ENCODE peak calls at places on chromosomes 3 and 15, in seven cellular contexts. One of them, this sample, is unnamed.

GRCh38 chr15:61921093-61921492 is 139.2 kb downstream of the VPS13C start:
- DNase-seq in K562: no peak
- DNase-seq in heart left ventricle: no peak
- DNase-seq in esophagus squamous epithelium: no peak
- DNase-seq in A549: no peak
- DNase-seq in thyroid gland: no peak
- DNase-seq in right lobe of liver: no peak
- DNase-seq in this sample: no peak

GRCh38 chr3:143120716-143121239 is 1.2 kb downstream of the CHST2 start:
- DNase-seq in right lobe of liver: peak
- DNase-seq in K562: no peak
- DNase-seq in esophagus squamous epithelium: no peak
- DNase-seq in A549: peak
- DNase-seq in thyroid gland: peak
- DNase-seq in heart left ventricle: no peak
- DNase-seq in this sample: no peak

GRCh38 chr15:78056714-78057269 is 20.7 kb downstream of the TBC1D2B start:
- DNase-seq in heart left ventricle: peak
- DNase-seq in esophagus squamous epithelium: no peak
- DNase-seq in right lobe of liver: no peak
- DNase-seq in A549: no peak
- DNase-seq in thyroid gland: peak
- DNase-seq in K562: no peak
- DNase-seq in this sample: no peak

GRCh38 chr15:74170845-74171578 is 2.5 kb upstream of the ISLR start:
- DNase-seq in thyroid gland: no peak
- DNase-seq in right lobe of liver: no peak
- DNase-seq in A549: no peak
- DNase-seq in heart left ventricle: no peak
- DNase-seq in K562: no peak
- DNase-seq in esophagus squamous epithelium: no peak
- DNase-seq in this sample: no peak

GRCh38 chr3:14546041-14546440 is 5.9 kb upstream of the GRIP2 start:
- DNase-seq in A549: no peak
- DNase-seq in thyroid gland: no peak
- DNase-seq in K562: no peak
- DNase-seq in heart left ventricle: no peak
- DNase-seq in right lobe of liver: no peak
- DNase-seq in esophagus squamous epithelium: no peak
- DNase-seq in this sample: no peak

GRCh38 chr15:20341901-20342605 is 199.5 kb downstream of the GOLGA6L6 start:
- DNase-seq in K562: no peak
- DNase-seq in right lobe of liver: peak
- DNase-seq in heart left ventricle: peak
- DNase-seq in A549: peak
- DNase-seq in thyroid gland: peak
- DNase-seq in esophagus squamous epithelium: no peak
- DNase-seq in this sample: peak

GRCh38 chr3:115624898-115625297 is 1.6 kb downstream of the GAP43 start:
- DNase-seq in K562: no peak
- DNase-seq in esophagus squamous epithelium: no peak
- DNase-seq in heart left ventricle: no peak
- DNase-seq in thyroid gland: no peak
- DNase-seq in right lobe of liver: no peak
- DNase-seq in A549: no peak
- DNase-seq in this sample: no peak

GRCh38 chr15:20659265-20659664 is 117.7 kb upstream of the GOLGA6L6 start:
- DNase-seq in heart left ventricle: no peak
- DNase-seq in thyroid gland: peak
- DNase-seq in right lobe of liver: no peak
- DNase-seq in esophagus squamous epithelium: no peak
- DNase-seq in A549: no peak
- DNase-seq in K562: no peak
- DNase-seq in this sample: no peak

GRCh38 chr15:47673343-47673761 is 44.0 kb upstream of the SEMA6D start:
- DNase-seq in esophagus squamous epithelium: no peak
- DNase-seq in right lobe of liver: no peak
- DNase-seq in heart left ventricle: peak
- DNase-seq in K562: no peak
- DNase-seq in thyroid gland: no peak
- DNase-seq in A549: no peak
- DNase-seq in this sample: no peak

GRCh38 chr15:31100738-31101137 is 787 bp downstream of the TRPM1 start:
- DNase-seq in esophagus squamous epithelium: no peak
- DNase-seq in A549: no peak
- DNase-seq in K562: no peak
- DNase-seq in heart left ventricle: no peak
- DNase-seq in right lobe of liver: no peak
- DNase-seq in thyroid gland: no peak
- DNase-seq in this sample: no peak

GRCh38 chr3:193240436-193240849 is 579 bp upstream of the PLAAT1 start:
- DNase-seq in thyroid gland: peak
- DNase-seq in heart left ventricle: peak
- DNase-seq in A549: peak
- DNase-seq in K562: no peak
- DNase-seq in esophagus squamous epithelium: no peak
- DNase-seq in right lobe of liver: no peak
- DNase-seq in this sample: no peak

GRCh38 chr3:141287326-141287725 is 55.7 kb downstream of the PXYLP1 start:
- DNase-seq in thyroid gland: peak
- DNase-seq in K562: no peak
- DNase-seq in heart left ventricle: no peak
- DNase-seq in A549: no peak
- DNase-seq in right lobe of liver: no peak
- DNase-seq in esophagus squamous epithelium: no peak
- DNase-seq in this sample: no peak

GRCh38 chr3:49867871-49868321 is 1.8 kb downstream of the CAMKV start:
- DNase-seq in esophagus squamous epithelium: no peak
- DNase-seq in K562: peak
- DNase-seq in heart left ventricle: no peak
- DNase-seq in A549: peak
- DNase-seq in thyroid gland: no peak
- DNase-seq in right lobe of liver: no peak
- DNase-seq in this sample: no peak

GRCh38 chr15:22968356-22968755 is 11.8 kb downstream of the CYFIP1 start:
- DNase-seq in esophagus squamous epithelium: no peak
- DNase-seq in thyroid gland: no peak
- DNase-seq in A549: peak
- DNase-seq in right lobe of liver: no peak
- DNase-seq in heart left ventricle: no peak
- DNase-seq in K562: no peak
- DNase-seq in this sample: no peak

GRCh38 chr15:49865925-49866757 is 245.3 kb downstream of the DTWD1 start:
- DNase-seq in A549: peak
- DNase-seq in right lobe of liver: no peak
- DNase-seq in esophagus squamous epithelium: no peak
- DNase-seq in K562: no peak
- DNase-seq in heart left ventricle: no peak
- DNase-seq in thyroid gland: no peak
- DNase-seq in this sample: no peak

GRCh38 chr3:140010391-140010790 is 75.4 kb downstream of the CLSTN2 start:
- DNase-seq in right lobe of liver: no peak
- DNase-seq in heart left ventricle: no peak
- DNase-seq in A549: no peak
- DNase-seq in esophagus squamous epithelium: no peak
- DNase-seq in thyroid gland: no peak
- DNase-seq in K562: no peak
- DNase-seq in this sample: no peak

GRCh38 chr3:180855364-180855763 is 57.1 kb upstream of the FXR1 start:
- DNase-seq in A549: peak
- DNase-seq in thyroid gland: no peak
- DNase-seq in right lobe of liver: no peak
- DNase-seq in K562: no peak
- DNase-seq in heart left ventricle: no peak
- DNase-seq in esophagus squamous epithelium: no peak
- DNase-seq in this sample: no peak

GRCh38 chr15:93476491-93477176 is 387.6 kb upstream of the RGMA start:
- DNase-seq in right lobe of liver: no peak
- DNase-seq in thyroid gland: no peak
- DNase-seq in A549: no peak
- DNase-seq in K562: no peak
- DNase-seq in heart left ventricle: no peak
- DNase-seq in esophagus squamous epithelium: no peak
- DNase-seq in this sample: no peak

GRCh38 chr3:180401226-180401625 is 200.7 kb upstream of the TTC14 start:
- DNase-seq in K562: no peak
- DNase-seq in esophagus squamous epithelium: no peak
- DNase-seq in right lobe of liver: no peak
- DNase-seq in thyroid gland: no peak
- DNase-seq in heart left ventricle: no peak
- DNase-seq in A549: no peak
- DNase-seq in this sample: no peak

GRCh38 chr3:152050782-152051405 is 177.5 kb downstream of the SUCNR1 start:
- DNase-seq in heart left ventricle: no peak
- DNase-seq in right lobe of liver: no peak
- DNase-seq in thyroid gland: no peak
- DNase-seq in esophagus squamous epithelium: no peak
- DNase-seq in K562: no peak
- DNase-seq in A549: no peak
- DNase-seq in this sample: no peak

GRCh38 chr3:126266291-126266840 is 86.0 kb upstream of the ALDH1L1 start:
- DNase-seq in esophagus squamous epithelium: no peak
- DNase-seq in heart left ventricle: peak
- DNase-seq in A549: peak
- DNase-seq in right lobe of liver: peak
- DNase-seq in K562: no peak
- DNase-seq in thyroid gland: peak
- DNase-seq in this sample: no peak

GRCh38 chr3:192915306-192915705 is 2.4 kb downstream of the MB21D2 start:
- DNase-seq in esophagus squamous epithelium: no peak
- DNase-seq in thyroid gland: no peak
- DNase-seq in K562: no peak
- DNase-seq in heart left ventricle: no peak
- DNase-seq in A549: peak
- DNase-seq in right lobe of liver: no peak
- DNase-seq in this sample: no peak

DNA sequence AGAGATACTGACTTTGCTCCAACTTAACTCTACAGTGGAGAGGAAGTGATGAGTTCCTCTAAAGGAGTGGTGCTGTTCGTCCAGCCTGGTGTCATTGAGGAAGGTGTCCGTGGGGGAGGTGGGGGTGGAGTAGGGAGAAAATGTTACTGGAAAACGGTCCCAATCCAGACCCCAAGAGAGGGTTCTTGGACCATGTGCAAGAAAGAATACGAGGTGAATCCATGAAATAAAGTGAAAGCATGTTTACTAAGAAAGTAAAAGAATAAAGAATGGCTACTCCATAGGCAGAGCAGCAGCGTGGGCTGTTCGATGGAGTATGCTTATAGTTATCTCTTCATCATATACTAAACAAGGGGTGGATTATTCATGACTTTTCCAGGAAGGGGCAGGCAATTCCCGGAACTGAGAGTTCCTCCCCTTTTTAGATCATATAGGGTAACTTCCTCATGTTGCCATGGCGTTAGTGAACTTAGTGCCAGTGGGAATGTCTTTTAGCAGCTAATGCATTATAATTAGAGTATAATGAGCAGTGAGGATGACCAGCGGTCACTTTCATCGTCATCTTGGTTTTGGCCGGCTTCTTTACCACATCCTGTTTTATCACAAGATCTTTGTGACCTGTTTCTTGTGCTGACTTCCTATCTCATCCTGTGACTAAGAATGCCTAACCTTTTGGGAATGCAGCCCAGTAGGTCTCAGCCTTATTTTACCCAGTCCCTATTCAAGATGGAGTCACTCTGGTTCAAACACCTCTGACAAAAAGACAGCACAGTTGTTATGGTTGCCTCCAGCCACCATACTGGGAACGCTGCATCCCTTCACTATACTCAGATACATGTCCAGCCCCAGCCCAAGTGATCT is 38.6 kb downstream of the CLEC3B start:
- DNase-seq in esophagus squamous epithelium: no peak
- DNase-seq in K562: peak
- DNase-seq in right lobe of liver: no peak
- DNase-seq in A549: no peak
- DNase-seq in heart left ventricle: peak
- DNase-seq in thyroid gland: no peak
- DNase-seq in this sample: no peak
- H3K4me3 ChIP-seq in esophagus squamous epithelium: peak
- H3K4me3 ChIP-seq in K562: peak
- H3K4me3 ChIP-seq in right lobe of liver: no peak
- H3K4me3 ChIP-seq in A549: no peak
- H3K4me3 ChIP-seq in heart left ventricle: no peak
- H3K4me3 ChIP-seq in thyroid gland: no peak
- H3K4me3 ChIP-seq in this sample: peak

GRCh38 chr15:99097441-99098410 is 7.2 kb upstream of the SYNM start:
- DNase-seq in A549: no peak
- DNase-seq in K562: no peak
- DNase-seq in esophagus squamous epithelium: no peak
- DNase-seq in thyroid gland: no peak
- DNase-seq in right lobe of liver: no peak
- DNase-seq in heart left ventricle: no peak
- DNase-seq in this sample: no peak
- TF ChIP-seq POLR2A in A549: no peak
- TF ChIP-seq POLR2A in K562: no peak
- TF ChIP-seq POLR2A in esophagus squamous epithelium: no peak
- TF ChIP-seq POLR2A in thyroid gland: no peak
- TF ChIP-seq POLR2A in right lobe of liver: no peak
- TF ChIP-seq POLR2A in heart left ventricle: no peak
- TF ChIP-seq POLR2A in this sample: no peak

GRCh38 chr3:187921391-187921790 is 176.1 kb upstream of the BCL6 start:
- DNase-seq in thyroid gland: no peak
- DNase-seq in K562: no peak
- DNase-seq in heart left ventricle: no peak
- DNase-seq in esophagus squamous epithelium: no peak
- DNase-seq in right lobe of liver: no peak
- DNase-seq in A549: no peak
- DNase-seq in this sample: no peak

GRCh38 chr3:187919018-187919417 is 173.8 kb upstream of the BCL6 start:
- DNase-seq in A549: no peak
- DNase-seq in thyroid gland: no peak
- DNase-seq in esophagus squamous epithelium: no peak
- DNase-seq in K562: no peak
- DNase-seq in right lobe of liver: no peak
- DNase-seq in heart left ventricle: no peak
- DNase-seq in this sample: no peak

GRCh38 chr3:187919535-187919934 is 174.3 kb upstream of the BCL6 start:
- DNase-seq in thyroid gland: no peak
- DNase-seq in right lobe of liver: no peak
- DNase-seq in A549: no peak
- DNase-seq in heart left ventricle: no peak
- DNase-seq in K562: no peak
- DNase-seq in esophagus squamous epithelium: no peak
- DNase-seq in this sample: no peak

GRCh38 chr3:187919990-187920389 is 174.7 kb upstream of the BCL6 start:
- DNase-seq in heart left ventricle: no peak
- DNase-seq in thyroid gland: no peak
- DNase-seq in right lobe of liver: no peak
- DNase-seq in K562: no peak
- DNase-seq in A549: no peak
- DNase-seq in esophagus squamous epithelium: no peak
- DNase-seq in this sample: no peak

GRCh38 chr3:187920871-187921270 is 175.6 kb upstream of the BCL6 start:
- DNase-seq in K562: no peak
- DNase-seq in heart left ventricle: no peak
- DNase-seq in A549: no peak
- DNase-seq in esophagus squamous epithelium: no peak
- DNase-seq in right lobe of liver: no peak
- DNase-seq in thyroid gland: no peak
- DNase-seq in this sample: no peak
- H3K27ac ChIP-seq in K562: no peak
- H3K27ac ChIP-seq in heart left ventricle: no peak
- H3K27ac ChIP-seq in A549: peak
- H3K27ac ChIP-seq in esophagus squamous epithelium: no peak
- H3K27ac ChIP-seq in right lobe of liver: no peak
- H3K27ac ChIP-seq in thyroid gland: no peak
- H3K27ac ChIP-seq in this sample: peak

GRCh38 chr15:89358755-89359439 is 24.3 kb upstream of the POLG start:
- DNase-seq in thyroid gland: peak
- DNase-seq in right lobe of liver: peak
- DNase-seq in esophagus squamous epithelium: peak
- DNase-seq in A549: peak
- DNase-seq in heart left ventricle: peak
- DNase-seq in K562: peak
- DNase-seq in this sample: peak
- H3K4me3 ChIP-seq in thyroid gland: no peak
- H3K4me3 ChIP-seq in right lobe of liver: peak
- H3K4me3 ChIP-seq in esophagus squamous epithelium: peak
- H3K4me3 ChIP-seq in A549: peak
- H3K4me3 ChIP-seq in heart left ventricle: peak
- H3K4me3 ChIP-seq in K562: peak
- H3K4me3 ChIP-seq in this sample: peak